ENCODE peak calls at places on chromosomes 4 and X, in ten cellular contexts. U is tibial nerve, L is uterus, N is AG10803, B is GM23338, G is epithelial cell of esophagus, W is sigmoid colon, S is cardiac muscle cell, Z is foreskin fibroblast, H is right cardiac atrium. K is an unnamed sample.

GRCh38 chrX:8042304-8042703 is 115.1 kb upstream of the PNPLA4 start:
- DNase-seq in U (no peak), L (no peak), N (no peak), B (peak), G (peak), W (no peak), S (no peak), Z (no peak), H (no peak), K (no peak)

GRCh38 chr4:156634612-156635011 is 337.0 kb downstream of the PDGFC start:
- DNase-seq in U (no peak), L (no peak), N (no peak), B (no peak), G (no peak), W (no peak), S (no peak), Z (no peak), H (no peak), K (no peak)

GRCh38 chr4:2365913-2366210 is 52.6 kb downstream of the ZFYVE28 start:
- DNase-seq in U (no peak), L (no peak), N (no peak), B (no peak), G (no peak), W (peak), S (no peak), Z (no peak), H (no peak), K (no peak)

GRCh38 chr4:98994474-98995182 is 893 bp upstream of the METAP1 start:
- DNase-seq in U (no peak), L (no peak), N (peak), B (no peak), G (peak), W (no peak), S (peak), Z (peak), H (no peak), K (peak)

GRCh38 chrX:12771445-12772069 is 19.7 kb upstream of the PRPS2 start:
- DNase-seq in U (peak), L (no peak), N (peak), B (peak), G (peak), W (no peak), S (peak), Z (peak), H (peak), K (no peak)

GRCh38 chr4:53640576-53641459 is 49.5 kb upstream of the LNX1 start:
- DNase-seq in U (no peak), L (no peak), N (no peak), B (no peak), G (no peak), W (no peak), S (peak), Z (no peak), H (no peak), K (no peak)

GRCh38 chr4:36328130-36328529 is 46.7 kb downstream of the DTHD1 start:
- DNase-seq in U (no peak), L (no peak), N (no peak), B (no peak), G (no peak), W (no peak), S (no peak), Z (no peak), H (no peak), K (no peak)

GRCh38 chrX:88424541-88424940 is 322.5 kb upstream of the CPXCR1 start:
- DNase-seq in U (no peak), L (no peak), N (no peak), B (no peak), G (no peak), W (no peak), S (no peak), Z (no peak), H (no peak), K (no peak)

GRCh38 chrX:125295337-125295736 is 24.3 kb upstream of the TEX13C start:
- DNase-seq in U (no peak), L (no peak), N (no peak), B (no peak), G (peak), W (no peak), S (no peak), Z (no peak), H (no peak), K (peak)

GRCh38 chr4:188930822-188931221 is 791.6 kb downstream of the TRIML1 start:
- DNase-seq in U (no peak), L (no peak), N (no peak), B (peak), G (peak), W (no peak), S (no peak), Z (no peak), H (no peak), K (no peak)

GRCh38 chrX:136192135-136192534 is 44.8 kb downstream of the FHL1 start:
- DNase-seq in U (no peak), L (no peak), N (no peak), B (no peak), G (no peak), W (no peak), S (no peak), Z (no peak), H (no peak), K (no peak)

GRCh38 chr4:189507060-189507459 is 433.6 kb upstream of the FRG1 start:
- DNase-seq in U (no peak), L (no peak), N (no peak), B (no peak), G (no peak), W (no peak), S (no peak), Z (no peak), H (no peak), K (no peak)

GRCh38 chr4:109009909-109010308 is 247.1 kb upstream of the ETNPPL start:
- DNase-seq in U (no peak), L (no peak), N (peak), B (no peak), G (peak), W (no peak), S (no peak), Z (peak), H (no peak), K (no peak)

GRCh38 chr4:184317234-184317918 is 99.7 kb upstream of the ENPP6 start:
- DNase-seq in U (peak), L (no peak), N (no peak), B (no peak), G (no peak), W (no peak), S (no peak), Z (no peak), H (no peak), K (no peak)

GRCh38 chr4:5971077-5971447 is 47.2 kb downstream of the C4orf50 start:
- DNase-seq in U (no peak), L (no peak), N (no peak), B (peak), G (no peak), W (peak), S (no peak), Z (no peak), H (no peak), K (no peak)

GRCh38 chrX:47563801-47564315 is 2.9 kb downstream of the ARAF start:
- DNase-seq in U (no peak), L (no peak), N (no peak), B (no peak), G (peak), W (no peak), S (no peak), Z (no peak), H (no peak), K (no peak)

GRCh38 chr4:146582864-146583263 is 55.8 kb upstream of the POU4F2 start:
- DNase-seq in U (no peak), L (no peak), N (no peak), B (peak), G (peak), W (no peak), S (no peak), Z (no peak), H (no peak), K (no peak)
- H3K4me3 ChIP-seq in U (no peak), L (no peak), N (no peak), B (no peak), G (no peak), W (no peak), S (no peak), Z (no peak), H (no peak), K (no peak)

GRCh38 chr4:76952071-76952470 is 2.5 kb downstream of the SEPTIN11 start:
- DNase-seq in U (no peak), L (no peak), N (no peak), B (no peak), G (no peak), W (no peak), S (no peak), Z (no peak), H (no peak), K (no peak)
- H3K4me3 ChIP-seq in U (no peak), L (no peak), N (peak), B (peak), G (no peak), W (no peak), S (no peak), Z (peak), H (no peak), K (no peak)

GRCh38 chrX:49163555-49164419 is 1.2 kb downstream of the MAGIX start:
- DNase-seq in U (peak), L (peak), N (peak), B (peak), G (peak), W (peak), S (peak), Z (peak), H (peak), K (no peak)
- H3K4me3 ChIP-seq in U (peak), L (peak), N (peak), B (peak), G (peak), W (peak), S (peak), Z (peak), H (peak), K (peak)

GRCh38 chrX:108435261-108435660 is 3.0 kb downstream of the COL4A6 start:
- DNase-seq in U (no peak), L (no peak), N (no peak), B (no peak), G (no peak), W (no peak), S (no peak), Z (no peak), H (no peak), K (no peak)

GRCh38 chrX:108439961-108440696 is 491 bp downstream of the COL4A5 start:
- DNase-seq in U (no peak), L (peak), N (peak), B (peak), G (peak), W (no peak), S (peak), Z (peak), H (peak), K (no peak)

GRCh38 chrX:108439434-108439883 is at the start of gene COL4A5:
- DNase-seq in U (peak), L (peak), N (peak), B (peak), G (peak), W (peak), S (peak), Z (peak), H (peak), K (peak)

GRCh38 chrX:108437354-108437753 is 868 bp downstream of the COL4A6 start:
- DNase-seq in U (no peak), L (no peak), N (no peak), B (no peak), G (peak), W (no peak), S (peak), Z (no peak), H (no peak), K (no peak)

DNA sequence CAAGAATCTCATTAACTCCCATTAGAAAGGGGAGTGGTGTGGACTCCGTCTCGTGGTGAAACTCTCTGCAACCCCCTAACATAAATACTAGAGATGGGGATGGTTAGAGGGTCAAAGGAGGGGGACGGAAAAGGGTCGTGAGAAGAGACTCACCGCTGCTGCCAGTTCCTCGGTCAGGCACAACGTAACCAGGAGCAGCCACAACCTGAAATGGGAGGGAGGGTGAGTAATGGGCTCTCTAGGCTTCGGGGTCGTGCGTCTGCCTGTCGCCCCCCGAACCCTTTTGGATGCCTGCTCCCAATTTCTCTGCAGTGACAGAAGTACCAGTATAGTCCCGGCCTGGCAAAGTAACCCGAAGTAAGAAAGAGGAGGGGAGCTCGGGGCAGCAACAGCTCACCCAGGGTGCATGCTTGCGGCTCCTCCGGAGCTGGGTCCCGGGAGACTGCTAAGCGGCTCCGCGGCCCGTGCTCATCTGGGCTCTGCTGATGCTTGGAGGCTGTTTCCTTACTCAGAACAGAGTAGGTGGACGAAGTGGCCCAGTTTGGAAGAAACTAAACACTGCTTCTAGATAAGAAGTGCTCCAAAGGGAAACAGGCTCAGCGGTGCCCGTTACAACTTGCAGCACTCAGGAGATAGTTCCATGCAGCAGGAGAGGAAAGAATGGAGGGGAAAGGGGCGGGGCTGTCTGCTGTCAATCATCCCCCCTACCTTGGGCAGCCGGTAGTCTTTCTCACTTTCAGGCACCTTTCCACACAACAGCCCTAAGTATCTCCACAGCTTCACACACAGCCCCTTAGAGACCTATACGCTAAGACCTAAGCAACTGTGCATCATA is at the start of gene COL4A6:
- DNase-seq in U (no peak), L (peak), N (no peak), B (peak), G (peak), W (no peak), S (peak), Z (no peak), H (peak), K (no peak)
- H3K4me3 ChIP-seq in U (peak), L (peak), N (no peak), B (peak), G (peak), W (no peak), S (peak), Z (peak), H (peak), K (peak)

GRCh38 chr4:169315530-169316306 is 45.0 kb upstream of the SH3RF1 start:
- DNase-seq in U (no peak), L (no peak), N (peak), B (peak), G (peak), W (no peak), S (peak), Z (peak), H (no peak), K (peak)
- H3K4me3 ChIP-seq in U (no peak), L (no peak), N (no peak), B (no peak), G (no peak), W (no peak), S (no peak), Z (no peak), H (no peak), K (no peak)

DNA sequence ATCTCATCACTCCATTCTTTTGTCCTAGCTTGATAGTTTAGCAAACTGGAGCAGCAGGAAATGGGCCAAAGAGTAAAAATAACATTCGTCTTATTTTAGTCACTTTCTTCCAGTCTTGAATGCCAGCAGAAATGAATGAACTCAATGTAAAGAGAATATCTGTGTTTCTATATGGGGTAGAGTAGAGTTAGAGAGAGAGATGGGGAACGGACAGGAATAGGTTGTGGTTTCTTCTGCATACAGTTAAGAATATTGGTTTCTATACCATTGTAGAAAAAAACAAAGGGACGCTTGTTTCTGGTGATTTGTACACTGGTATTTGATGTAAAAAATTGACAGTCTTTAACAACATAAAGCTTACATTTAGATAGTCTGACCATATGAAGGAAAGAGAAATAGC is 8.9 kb downstream of the GPR174 start:
- DNase-seq in U (no peak), L (no peak), N (no peak), B (no peak), G (no peak), W (no peak), S (no peak), Z (no peak), H (no peak), K (no peak)
- H3K4me3 ChIP-seq in U (no peak), L (no peak), N (no peak), B (no peak), G (no peak), W (no peak), S (no peak), Z (no peak), H (no peak), K (no peak)